ENCODE peak calls at places on chromosomes 3 and 15, in six cellular contexts. Q is GM12878, V is HCT116, U is H1, J is K562, S is HepG2. W is an unnamed sample.

GRCh38 chr3:10551821-10552630 is 46.6 kb upstream of the ATP2B2 start:
- DNase-seq in Q (no peak), V (peak; percentile 15), U (no peak), J (peak; percentile 23), S (no peak), W (no peak)

GRCh38 chr3:195103623-195104022 is 167.3 kb downstream of the XXYLT1 start:
- DNase-seq in Q (no peak), V (no peak), U (no peak), J (no peak), S (no peak), W (no peak)

GRCh38 chr3:108500728-108501127 is 9.7 kb downstream of the MYH15 start:
- DNase-seq in Q (no peak), V (no peak), U (no peak), J (no peak), S (no peak), W (no peak)

GRCh38 chr3:14472471-14473351 is 67.4 kb downstream of the GRIP2 start:
- DNase-seq in Q (no peak), V (peak; percentile 32), U (no peak), J (no peak), S (peak; percentile 20), W (peak; percentile 63)

GRCh38 chr3:192259661-192260060 is 467.7 kb downstream of the FGF12 start:
- DNase-seq in Q (no peak), V (no peak), U (no peak), J (no peak), S (no peak), W (no peak)

GRCh38 chr15:101167791-101168462 is 83.9 kb downstream of the CHSY1 start:
- DNase-seq in Q (no peak), V (peak; percentile 31), U (no peak), J (peak; percentile 96), S (peak; percentile 57), W (no peak)

GRCh38 chr3:59178698-59179097 is 128.9 kb upstream of the CFAP20DC start:
- DNase-seq in Q (no peak), V (no peak), U (no peak), J (no peak), S (no peak), W (no peak)

GRCh38 chr3:134079111-134079531 is 49.4 kb upstream of the SLCO2A1 start:
- DNase-seq in Q (no peak), V (no peak), U (no peak), J (no peak), S (peak; percentile 15), W (no peak)

GRCh38 chr3:132279030-132279429 is 38.2 kb upstream of the ACP3 start:
- DNase-seq in Q (no peak), V (no peak), U (no peak), J (no peak), S (no peak), W (no peak)

GRCh38 chr15:51969728-51970127 is 1.9 kb downstream of the LEO1 start:
- DNase-seq in Q (no peak), V (no peak), U (no peak), J (no peak), S (no peak), W (no peak)

GRCh38 chr3:183634707-183635106 is 716 bp upstream of the KLHL24 start:
- DNase-seq in Q (no peak), V (no peak), U (no peak), J (no peak), S (no peak), W (no peak)

GRCh38 chr3:183636221-183637105 is 1.0 kb downstream of the KLHL24 start:
- DNase-seq in Q (peak; percentile 75), V (peak; percentile 93), U (peak; percentile 93), J (peak; percentile 92), S (peak; percentile 95), W (peak; percentile 88)

GRCh38 chr3:183635107-183635430 is 354 bp upstream of the KLHL24 start:
- DNase-seq in Q (no peak), V (no peak), U (no peak), J (no peak), S (no peak), W (no peak)

GRCh38 chr3:183637106-183637486 is 1.7 kb downstream of the KLHL24 start:
- DNase-seq in Q (no peak), V (no peak), U (no peak), J (no peak), S (no peak), W (no peak)

GRCh38 chr3:183635431-183636220 is at the start of gene KLHL24:
- DNase-seq in Q (peak; percentile 60), V (peak; percentile 82), U (peak; percentile 64), J (peak; percentile 91), S (peak; percentile 89), W (peak; percentile 91)
- H3K36me3 ChIP-seq in Q (no peaks in the 10 kb centered on the region), V (no peaks in the 10 kb centered on the region), U (no peaks in the 10 kb centered on the region), J (no peaks in the 10 kb centered on the region), S (no peaks in the 10 kb centered on the region), W (no peaks in the 10 kb centered on the region)

DNA sequence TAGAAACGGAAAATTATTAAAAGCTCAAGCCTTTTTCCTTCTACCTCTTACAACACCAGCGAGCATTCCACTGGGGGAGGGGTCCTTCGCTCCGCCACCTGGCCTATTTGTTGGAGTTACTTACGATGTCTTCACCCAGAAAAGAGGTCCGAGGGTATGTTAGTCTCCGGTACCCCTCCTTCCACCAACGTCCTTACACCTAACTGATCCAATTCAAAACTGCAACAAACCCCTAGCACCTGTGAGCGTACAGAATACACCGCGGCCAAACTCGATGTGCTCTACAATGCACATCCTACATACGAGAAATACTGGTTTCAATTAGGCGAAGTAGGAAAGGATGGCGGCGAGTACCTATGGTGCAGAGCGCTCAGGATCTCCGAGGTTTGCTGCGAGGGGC is 958 bp downstream of the SLITRK3 start:
- DNase-seq in Q (no peak), V (no peak), U (no peak), J (no peak), S (no peak), W (no peak)
- H3K4me3 ChIP-seq in Q (no peak overlapping the region), V (no peak overlapping the region), U (peak overlapping the region; percentile 83), J (no peak overlapping the region), S (no peak overlapping the region), W (peak overlapping the region; percentile 57)

DNA sequence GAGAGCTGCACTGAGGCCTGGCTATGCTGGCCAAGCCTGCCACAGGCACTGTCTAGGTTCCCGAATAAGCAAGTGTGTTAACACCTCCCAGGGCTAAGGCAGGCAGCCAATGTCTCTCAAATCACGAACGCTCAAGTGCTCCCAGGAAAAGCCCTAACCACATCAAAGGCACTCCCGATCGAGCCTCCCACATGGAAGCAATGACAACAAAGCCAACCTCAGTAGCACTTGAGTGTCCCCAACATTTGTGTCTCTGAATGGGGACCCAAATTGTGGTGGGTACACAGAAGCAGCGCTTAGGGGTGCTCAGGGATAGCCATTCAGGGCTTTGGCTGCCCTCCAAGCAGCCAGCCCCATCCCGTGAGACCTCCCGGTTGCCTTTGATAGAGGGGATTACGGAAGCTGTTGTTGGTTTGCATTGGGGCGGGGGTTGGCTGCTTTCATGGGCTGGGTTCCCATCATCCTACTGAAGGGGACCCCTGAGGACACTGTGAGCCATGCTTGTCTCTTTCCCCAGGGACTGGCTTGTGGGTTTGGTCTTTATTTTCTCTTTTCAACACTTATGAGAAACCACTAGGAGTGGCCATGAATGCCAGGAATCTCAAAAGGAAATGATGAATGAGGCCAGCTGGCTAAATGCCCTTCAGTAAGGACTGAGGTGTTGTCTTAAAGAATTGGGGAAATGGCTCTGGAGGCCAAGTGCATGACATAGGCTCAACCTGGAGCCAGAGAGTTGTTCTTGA is 234.1 kb upstream of the FEZF2 start:
- DNase-seq in Q (no peak), V (no peak), U (no peak), J (no peak), S (no peak), W (no peak)
- TF ChIP-seq ZNF274 in Q (no peak), V (no peak), U (no peak), J (no peak), S (no peak), W (no peak)

GRCh38 chr3:11671648-11672100 is 28.0 kb upstream of the VGLL4 start:
- DNase-seq in Q (peak; percentile 11), V (peak; percentile 3), U (no peak), J (no peak), S (no peak), W (no peak)

GRCh38 chr3:11665331-11665730 is 21.6 kb upstream of the VGLL4 start:
- DNase-seq in Q (no peak), V (no peak), U (no peak), J (no peak), S (no peak), W (no peak)

GRCh38 chr3:11672396-11672795 is 28.7 kb upstream of the VGLL4 start:
- DNase-seq in Q (no peak), V (no peak), U (no peak), J (no peak), S (no peak), W (no peak)

GRCh38 chr3:11668243-11669232 is 24.8 kb upstream of the VGLL4 start:
- DNase-seq in Q (no peak), V (no peak), U (no peak), J (no peak), S (no peak), W (no peak)
- H3K36me3 ChIP-seq in Q (no peaks in the 10 kb centered on the region), V (no peaks in the 10 kb centered on the region), U (no peaks in the 10 kb centered on the region), J (no peaks in the 10 kb centered on the region), S (no peaks in the 10 kb centered on the region), W (no peaks in the 10 kb centered on the region)

GRCh38 chr3:30804983-30805382 is 89.5 kb downstream of the GADL1 start:
- DNase-seq in Q (no peak), V (no peak), U (no peak), J (no peak), S (no peak), W (no peak)

GRCh38 chr3:30805695-30806094 is 88.8 kb downstream of the GADL1 start:
- DNase-seq in Q (no peak), V (no peak), U (no peak), J (no peak), S (no peak), W (no peak)

GRCh38 chr3:30811174-30811795 is 83.2 kb downstream of the GADL1 start:
- DNase-seq in Q (no peak), V (no peak), U (no peak), J (no peak), S (no peak), W (no peak)

GRCh38 chr3:30813734-30814133 is 80.7 kb downstream of the GADL1 start:
- DNase-seq in Q (no peak), V (no peak), U (no peak), J (no peak), S (no peak), W (no peak)

DNA sequence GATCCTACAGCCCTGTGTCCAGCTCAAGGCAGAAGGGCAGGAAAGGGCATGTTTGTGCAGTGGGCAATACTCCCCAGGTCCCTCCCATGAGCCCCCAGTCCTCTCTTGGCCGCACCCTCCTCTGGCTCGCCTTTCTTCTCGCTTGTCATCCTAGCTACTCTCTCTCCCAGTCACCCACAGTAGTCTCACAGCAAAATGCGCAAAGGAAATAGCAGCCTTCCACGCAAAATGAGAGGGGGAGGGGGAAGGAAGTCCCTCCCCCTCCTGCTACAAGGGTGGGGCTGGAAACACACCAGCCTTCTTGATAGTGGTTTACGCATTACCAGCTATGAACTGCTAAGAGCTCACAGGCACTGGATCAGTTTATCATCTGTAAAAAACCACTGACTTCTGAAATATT is 83.8 kb downstream of the GADL1 start:
- DNase-seq in Q (no peak), V (no peak), U (no peak), J (no peak), S (no peak), W (no peak)
- H3K4me3 ChIP-seq in Q (no peak overlapping the region), V (no peak overlapping the region), U (no peak overlapping the region), J (no peak overlapping the region), S (no peak overlapping the region), W (no peak overlapping the region)